ENCODE peak calls at places on chromosomes 11 and 22, in nine cellular contexts. N, L, I, M, T, R, D, V and P are unnamed samples.
A peak's percentile ranks its signal among the peaks of the same experiment; 100 is the strongest.

GRCh38 chr11:64613648-64614047 is 22.6 kb downstream of the SLC22A12 start:
- DNase-seq in M (no peak), D (no peak), L (no peak), I (no peak), R (no peak), N (no peak), V (no peak), T (no peak), P (no peak)

GRCh38 chr11:117426941-117427340 is 99.3 kb downstream of the CEP164 start:
- DNase-seq in R (no peak), V (no peak), M (no peak), T (no peak), L (no peak), D (no peak), I (no peak), N (no peak), P (no peak)

GRCh38 chr11:86916330-86916729 is 38.9 kb downstream of the FZD4 start:
- DNase-seq in T (no peak), I (no peak), N (no peak), V (no peak), D (no peak), M (no peak), L (peak; percentile 60), R (no peak), P (no peak)

GRCh38 chr11:72735495-72736027 is 16.6 kb downstream of the ARAP1 start:
- DNase-seq in D (peak; percentile 49), N (no peak), L (no peak), I (peak; percentile 44), T (no peak), V (no peak), M (no peak), R (no peak), P (no peak)

GRCh38 chr11:3905080-3905953 is 49.9 kb downstream of the STIM1 start:
- DNase-seq in M (no peak), D (peak; percentile 17), N (peak; percentile 60), V (no peak), I (no peak), L (peak; percentile 62), R (no peak), T (no peak), P (peak; percentile 68)

GRCh38 chr11:45500457-45500856 is 165.0 kb downstream of the CHST1 start:
- DNase-seq in D (no peak), L (no peak), M (no peak), R (no peak), I (no peak), V (no peak), N (no peak), T (no peak), P (no peak)

GRCh38 chr11:33292306-33292705 is 35.1 kb downstream of the HIPK3 start:
- DNase-seq in D (no peak), R (no peak), T (no peak), M (no peak), V (no peak), N (no peak), I (no peak), L (no peak), P (no peak)

GRCh38 chr22:36411589-36412258 is 24.0 kb upstream of the MYH9 start:
- DNase-seq in R (no peak), T (no peak), M (no peak), L (no peak), N (peak; percentile 29), D (no peak), V (no peak), I (no peak), P (peak; percentile 45)

GRCh38 chr11:83818349-83818748 is 532.2 kb upstream of the CCDC90B start:
- DNase-seq in M (no peak), I (no peak), V (no peak), L (no peak), D (no peak), R (no peak), T (no peak), N (no peak), P (no peak)

GRCh38 chr22:28014141-28015055 is 95.3 kb upstream of the PITPNB start:
- DNase-seq in I (no peak), V (no peak), D (no peak), N (no peak), T (peak; percentile 75), M (no peak), L (no peak), R (no peak), P (no peak)

GRCh38 chr11:82843057-82843795 is 57.0 kb downstream of the PRCP start:
- DNase-seq in D (no peak), T (no peak), R (no peak), N (no peak), L (no peak), I (no peak), V (no peak), M (no peak), P (no peak)

GRCh38 chr11:69662806-69663205 is 12.3 kb downstream of the LTO1 start:
- DNase-seq in D (no peak), M (no peak), I (no peak), V (no peak), L (no peak), R (no peak), N (no peak), T (no peak), P (no peak)

GRCh38 chr11:87128372-87128771 is 90.6 kb downstream of the TMEM135 start:
- DNase-seq in R (no peak), L (no peak), V (no peak), D (no peak), T (no peak), M (no peak), I (no peak), N (no peak), P (no peak)

GRCh38 chr22:27310966-27311665 is 490.4 kb downstream of the MN1 start:
- DNase-seq in M (no peak), T (no peak), L (no peak), N (no peak), V (no peak), R (no peak), I (no peak), D (no peak), P (no peak)

GRCh38 chr22:35892192-35892591 is 136.4 kb downstream of the RBFOX2 start:
- DNase-seq in N (no peak), I (no peak), M (no peak), L (no peak), V (no peak), T (no peak), R (no peak), D (no peak), P (no peak)

GRCh38 chr11:2991477-2992233 is 474 bp downstream of the NAP1L4 start:
- DNase-seq in M (no peak), V (no peak), N (no peak), R (peak; percentile 28), L (peak; percentile 29), T (peak; percentile 68), I (peak; percentile 23), D (peak; percentile 71), P (no peak)

GRCh38 chr11:115965754-115966504 is 461.7 kb upstream of the CADM1 start:
- DNase-seq in N (no peak), R (no peak), V (no peak), T (no peak), I (peak; percentile 41), M (no peak), L (no peak), D (no peak), P (no peak)

GRCh38 chr22:17970205-17970708 is 54.1 kb downstream of the MICAL3 start:
- DNase-seq in M (no peak), R (no peak), N (no peak), T (no peak), V (no peak), L (no peak), I (no peak), D (no peak), P (no peak)

GRCh38 chr22:29314537-29315285 is 786 bp downstream of the RASL10A start:
- DNase-seq in R (no peak), N (no peak), M (no peak), D (no peak), L (no peak), T (no peak), I (no peak), V (no peak), P (no peak)

GRCh38 chr11:77470504-77470903 is 3.4 kb downstream of the PAK1 start:
- DNase-seq in V (no peak), M (no peak), L (no peak), D (no peak), I (no peak), R (no peak), T (no peak), N (no peak), P (no peak)

GRCh38 chr11:1405186-1406020 is 15.7 kb downstream of the BRSK2 start:
- DNase-seq in L (no peak), I (no peak), R (no peak), N (no peak), M (no peak), D (no peak), T (no peak), V (no peak), P (no peak)